ENCODE peak calls at places on chromosome 14, in ten cellular contexts. V, Q, L, A, N, E, S, B, C and X are unnamed samples.

GRCh38 chr14:50173891-50174290 is 57.5 kb downstream of the SOS2 start:
- DNase-seq in A (no peak), C (no peak), E (no peak), B (no peak), N (no peak), V (no peak), Q (no peak), L (no peak), S (no peak), X (no peak)

GRCh38 chr14:89892953-89893352 is 61.6 kb downstream of the EFCAB11 start:
- DNase-seq in V (no peak), E (no peak), N (no peak), C (no peak), L (no peak), Q (no peak), B (no peak), A (no peak), S (no peak), X (no peak)

GRCh38 chr14:99729991-99730875 is 46.1 kb downstream of the CYP46A1 start:
- DNase-seq in Q (peak; percentile 93), L (peak; percentile 67), V (no peak), C (peak; percentile 81), A (peak; percentile 93), S (peak; percentile 46), E (peak; percentile 98), B (no peak), N (peak; percentile 83), X (peak; percentile 93)

GRCh38 chr14:36829547-36829946 is 167.9 kb downstream of the PAX9 start:
- DNase-seq in A (no peak), L (no peak), B (no peak), C (no peak), V (no peak), Q (no peak), S (no peak), E (no peak), N (no peak), X (no peak)

GRCh38 chr14:85625925-85626585 is 96.1 kb downstream of the FLRT2 start:
- DNase-seq in L (no peak), N (no peak), V (no peak), Q (no peak), C (no peak), B (no peak), A (no peak), E (no peak), S (peak; percentile 68), X (no peak)

GRCh38 chr14:43360239-43360638 is 1146.8 kb downstream of the FSCB start:
- DNase-seq in B (no peak), N (no peak), V (no peak), L (no peak), S (no peak), Q (no peak), E (no peak), A (no peak), C (no peak), X (no peak)

GRCh38 chr14:50333010-50333409 is 20.9 kb downstream of the DMAC2L start:
- DNase-seq in V (peak; percentile 89), N (no peak), E (no peak), C (no peak), B (peak; percentile 98), A (no peak), L (no peak), S (peak; percentile 37), Q (no peak), X (no peak)

GRCh38 chr14:91412939-91413338 is 4.7 kb downstream of the CCDC88C start:
- DNase-seq in B (no peak), S (no peak), Q (no peak), A (no peak), E (no peak), L (no peak), N (no peak), C (no peak), V (no peak), X (no peak)

GRCh38 chr14:59481407-59482119 is 2.6 kb downstream of the L3HYPDH start:
- DNase-seq in V (peak; percentile 60), Q (no peak), E (no peak), N (no peak), L (no peak), B (peak; percentile 76), S (no peak), C (no peak), A (peak; percentile 18), X (no peak)

GRCh38 chr14:61034416-61035100 is 53.5 kb downstream of the SLC38A6 start:
- DNase-seq in A (no peak), S (no peak), B (no peak), E (no peak), N (no peak), L (no peak), V (peak; percentile 4), C (no peak), Q (no peak), X (peak; percentile 5)

GRCh38 chr14:102971836-102972606 is 49.6 kb downstream of the AMN start:
- DNase-seq in A (no peak), L (no peak), E (no peak), Q (no peak), B (no peak), V (no peak), C (no peak), N (no peak), S (no peak), X (no peak)

GRCh38 chr14:92898732-92899131 is 24.2 kb upstream of the CHGA start:
- DNase-seq in C (no peak), V (no peak), E (no peak), N (no peak), L (no peak), Q (no peak), B (no peak), A (no peak), S (no peak), X (no peak)

GRCh38 chr14:80456200-80456599 is 244.9 kb upstream of the DIO2 start:
- DNase-seq in S (no peak), A (no peak), B (peak; percentile 47), C (no peak), N (no peak), L (no peak), V (peak; percentile 42), E (no peak), Q (no peak), X (no peak)

GRCh38 chr14:96252323-96253052 is 3.5 kb upstream of the BDKRB1 start:
- DNase-seq in L (no peak), N (no peak), C (no peak), Q (no peak), S (no peak), V (no peak), B (no peak), A (no peak), E (no peak), X (no peak)

GRCh38 chr14:34837801-34838322 is 37.3 kb downstream of the BAZ1A start:
- DNase-seq in V (no peak), Q (no peak), S (no peak), A (peak; percentile 99), E (no peak), L (no peak), C (no peak), N (no peak), B (no peak), X (no peak)

GRCh38 chr14:68675233-68675577 is 117.7 kb downstream of the ZFP36L1 start:
- DNase-seq in Q (no peak), V (no peak), N (no peak), B (no peak), C (no peak), L (no peak), A (peak; percentile 6), E (no peak), S (no peak), X (no peak)

GRCh38 chr14:73710737-73711136 is 3.4 kb downstream of the PNMA1 start:
- DNase-seq in C (no peak), V (no peak), E (no peak), N (no peak), A (no peak), B (no peak), S (no peak), Q (no peak), L (no peak), X (no peak)
- TF ChIP-seq CTCF in C (no peak), V (no peak), E (no peak), N (no peak), A (no peak), B (no peak), S (no peak), Q (no peak), L (no peak), X (no peak)

GRCh38 chr14:93970967-93971634 is 5.3 kb downstream of the ASB2 start:
- DNase-seq in E (no peak), Q (no peak), V (no peak), C (no peak), L (peak; percentile 23), N (peak; percentile 68), S (no peak), A (no peak), B (no peak), X (peak; percentile 69)
- TF ChIP-seq CTCF in E (no peak), Q (no peak), V (no peak), C (no peak), L (peak; percentile 4), N (no peak), S (no peak), A (no peak), B (no peak), X (no peak)

DNA sequence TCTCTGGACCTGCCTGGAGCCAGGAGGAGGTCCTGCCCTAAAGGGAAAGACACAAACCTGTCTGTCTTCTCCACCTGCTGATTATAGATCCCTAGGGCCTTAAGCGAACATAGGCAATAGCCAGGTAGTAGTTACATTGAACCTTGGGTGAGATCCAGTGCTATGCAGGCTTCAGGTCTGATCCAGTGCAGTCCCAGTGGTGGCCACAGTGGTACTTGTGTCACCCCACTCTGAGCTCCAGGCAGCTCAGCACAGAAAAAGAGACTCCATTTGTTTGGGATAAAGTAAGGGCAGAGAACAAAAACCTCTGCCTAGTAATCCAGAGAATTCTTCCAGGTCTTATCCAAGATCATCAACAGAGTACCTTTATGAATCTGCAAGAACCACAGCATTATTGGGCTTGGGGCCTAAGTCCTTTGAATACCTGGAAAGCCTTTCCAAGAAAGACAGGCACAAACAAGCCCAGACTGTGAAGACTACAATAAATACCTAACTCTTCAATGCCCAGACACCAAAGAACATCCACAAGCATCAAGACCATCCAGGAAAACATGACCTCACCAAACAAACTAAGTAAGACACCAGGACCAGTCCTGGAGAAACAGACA is 60.4 kb upstream of the KTN1 start:
- DNase-seq in A (no peak), L (no peak), E (no peak), V (no peak), C (no peak), B (no peak), S (no peak), N (no peak), Q (no peak), X (no peak)
- TF ChIP-seq CTCF in A (no peak), L (no peak), E (no peak), V (no peak), C (no peak), B (no peak), S (no peak), N (no peak), Q (no peak), X (no peak)

DNA sequence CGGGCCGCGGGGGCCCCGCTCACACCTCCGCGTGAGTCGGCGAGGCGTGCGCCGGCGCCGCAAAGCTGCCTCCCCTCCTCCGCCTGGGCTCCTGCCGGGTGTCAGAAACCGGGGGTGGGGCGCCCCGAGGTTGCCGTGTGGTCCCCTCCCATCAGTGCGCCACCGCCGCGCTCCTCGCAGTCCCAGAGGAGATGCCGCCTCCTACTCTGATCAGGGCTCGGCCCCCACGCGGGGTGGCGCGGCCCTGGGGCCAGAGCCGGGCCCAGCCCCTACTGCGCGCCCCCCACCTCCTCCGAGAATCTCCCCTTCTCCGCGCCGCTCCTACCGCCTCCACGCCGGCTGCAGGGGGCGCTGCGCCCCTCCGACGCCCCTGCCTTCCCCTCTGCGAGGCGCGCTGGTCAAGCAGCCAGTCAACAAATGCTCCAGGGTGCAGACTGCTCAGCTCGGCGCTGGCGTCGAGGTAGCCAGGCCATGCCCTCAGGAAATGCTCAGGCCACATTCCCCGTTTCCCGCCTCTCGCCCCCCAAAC is 467 bp upstream of the JAG2 start:
- DNase-seq in B (peak; percentile 14), N (peak; percentile 79), L (no peak), S (no peak), E (peak; percentile 54), C (peak; percentile 63), Q (peak; percentile 76), V (no peak), A (no peak), X (no peak)
- TF ChIP-seq CTCF in B (peak; percentile 51), N (peak; percentile 87), L (peak; percentile 42), S (peak; percentile 56), E (peak; percentile 65), C (peak; percentile 34), Q (peak; percentile 73), V (peak; percentile 55), A (peak; percentile 54), X (peak; percentile 59)